ENCODE peak calls at places on chromosomes 1 and 21, in seven cellular contexts. One of them, this sample, is unnamed. For H3K27me3, the result is how much of the 10 kb centered on the place peaks cover.

GRCh38 chr21:25387665-25388064 is 219.6 kb downstream of the MRPL39 start:
- DNase-seq in sigmoid colon: no peak
- DNase-seq in A673: no peak
- DNase-seq in left ventricle myocardium inferior: no peak
- DNase-seq in mammary epithelial cell: no peak
- DNase-seq in small intestine: no peak
- DNase-seq in breast epithelium: no peak
- DNase-seq in this sample: no peak

GRCh38 chr1:174710868-174711845 is 263.4 kb downstream of the GPR52 start:
- DNase-seq in sigmoid colon: no peak
- DNase-seq in A673: no peak
- DNase-seq in left ventricle myocardium inferior: no peak
- DNase-seq in mammary epithelial cell: no peak
- DNase-seq in small intestine: no peak
- DNase-seq in breast epithelium: no peak
- DNase-seq in this sample: no peak

GRCh38 chr1:209751627-209752231 is 4.1 kb upstream of the TRAF3IP3 start:
- DNase-seq in sigmoid colon: no peak
- DNase-seq in A673: no peak
- DNase-seq in left ventricle myocardium inferior: no peak
- DNase-seq in mammary epithelial cell: no peak
- DNase-seq in small intestine: no peak
- DNase-seq in breast epithelium: no peak
- DNase-seq in this sample: no peak

GRCh38 chr1:221241592-221241991 is 362.3 kb downstream of the HLX start:
- DNase-seq in sigmoid colon: no peak
- DNase-seq in A673: no peak
- DNase-seq in left ventricle myocardium inferior: no peak
- DNase-seq in mammary epithelial cell: no peak
- DNase-seq in small intestine: no peak
- DNase-seq in breast epithelium: no peak
- DNase-seq in this sample: no peak

GRCh38 chr1:202010042-202011015 is at the start of gene ELF3:
- DNase-seq in sigmoid colon: no peak
- DNase-seq in A673: no peak
- DNase-seq in left ventricle myocardium inferior: no peak
- DNase-seq in mammary epithelial cell: peak
- DNase-seq in small intestine: peak
- DNase-seq in breast epithelium: peak
- DNase-seq in this sample: peak

GRCh38 chr1:234132799-234133198 is 228.3 kb downstream of the SLC35F3 start:
- DNase-seq in sigmoid colon: no peak
- DNase-seq in A673: no peak
- DNase-seq in left ventricle myocardium inferior: no peak
- DNase-seq in mammary epithelial cell: peak
- DNase-seq in small intestine: no peak
- DNase-seq in breast epithelium: no peak
- DNase-seq in this sample: no peak

GRCh38 chr21:37474342-37474741 is 107.8 kb downstream of the DYRK1A start:
- DNase-seq in sigmoid colon: no peak
- DNase-seq in A673: no peak
- DNase-seq in left ventricle myocardium inferior: no peak
- DNase-seq in mammary epithelial cell: no peak
- DNase-seq in small intestine: no peak
- DNase-seq in breast epithelium: no peak
- DNase-seq in this sample: no peak

GRCh38 chr1:167095368-167095767 is 1.5 kb downstream of the STYXL2 start:
- DNase-seq in sigmoid colon: no peak
- DNase-seq in A673: peak
- DNase-seq in left ventricle myocardium inferior: no peak
- DNase-seq in mammary epithelial cell: peak
- DNase-seq in small intestine: no peak
- DNase-seq in breast epithelium: peak
- DNase-seq in this sample: no peak

GRCh38 chr1:18539171-18539570 is 58.4 kb downstream of the KLHDC7A start:
- DNase-seq in sigmoid colon: no peak
- DNase-seq in A673: peak
- DNase-seq in left ventricle myocardium inferior: no peak
- DNase-seq in mammary epithelial cell: no peak
- DNase-seq in small intestine: no peak
- DNase-seq in breast epithelium: no peak
- DNase-seq in this sample: no peak

GRCh38 chr1:4595341-4596225 is 58.8 kb upstream of the AJAP1 start:
- DNase-seq in sigmoid colon: no peak
- DNase-seq in A673: no peak
- DNase-seq in left ventricle myocardium inferior: no peak
- DNase-seq in mammary epithelial cell: no peak
- DNase-seq in small intestine: no peak
- DNase-seq in breast epithelium: no peak
- DNase-seq in this sample: no peak

GRCh38 chr1:68051475-68051874 is 1.0 kb upstream of the DIRAS3 start:
- DNase-seq in sigmoid colon: no peak
- DNase-seq in A673: no peak
- DNase-seq in left ventricle myocardium inferior: peak
- DNase-seq in mammary epithelial cell: peak
- DNase-seq in small intestine: peak
- DNase-seq in breast epithelium: no peak
- DNase-seq in this sample: peak

GRCh38 chr21:36385233-36385908 is at the start of gene CHAF1B:
- DNase-seq in sigmoid colon: peak
- DNase-seq in A673: peak
- DNase-seq in left ventricle myocardium inferior: peak
- DNase-seq in mammary epithelial cell: peak
- DNase-seq in small intestine: peak
- DNase-seq in breast epithelium: peak
- DNase-seq in this sample: peak

GRCh38 chr1:43067856-43068751 is 104.0 kb downstream of the EBNA1BP2 start:
- DNase-seq in sigmoid colon: no peak
- DNase-seq in A673: peak
- DNase-seq in left ventricle myocardium inferior: no peak
- DNase-seq in mammary epithelial cell: no peak
- DNase-seq in small intestine: no peak
- DNase-seq in breast epithelium: no peak
- DNase-seq in this sample: peak

GRCh38 chr1:22142315-22143064 is 407 bp downstream of the WNT4 start:
- DNase-seq in sigmoid colon: no peak
- DNase-seq in A673: no peak
- DNase-seq in left ventricle myocardium inferior: no peak
- DNase-seq in mammary epithelial cell: peak
- DNase-seq in small intestine: no peak
- DNase-seq in breast epithelium: no peak
- DNase-seq in this sample: no peak

GRCh38 chr1:22143065-22143514 is at the start of gene WNT4:
- DNase-seq in sigmoid colon: no peak
- DNase-seq in A673: peak
- DNase-seq in left ventricle myocardium inferior: no peak
- DNase-seq in mammary epithelial cell: peak
- DNase-seq in small intestine: no peak
- DNase-seq in breast epithelium: no peak
- DNase-seq in this sample: peak

GRCh38 chr1:22141493-22141892 is 1.4 kb downstream of the WNT4 start:
- DNase-seq in sigmoid colon: no peak
- DNase-seq in A673: no peak
- DNase-seq in left ventricle myocardium inferior: no peak
- DNase-seq in mammary epithelial cell: no peak
- DNase-seq in small intestine: no peak
- DNase-seq in breast epithelium: no peak
- DNase-seq in this sample: no peak

GRCh38 chr1:22140681-22141080 is 2.2 kb downstream of the WNT4 start:
- DNase-seq in sigmoid colon: no peak
- DNase-seq in A673: no peak
- DNase-seq in left ventricle myocardium inferior: no peak
- DNase-seq in mammary epithelial cell: no peak
- DNase-seq in small intestine: no peak
- DNase-seq in breast epithelium: no peak
- DNase-seq in this sample: no peak

DNA sequence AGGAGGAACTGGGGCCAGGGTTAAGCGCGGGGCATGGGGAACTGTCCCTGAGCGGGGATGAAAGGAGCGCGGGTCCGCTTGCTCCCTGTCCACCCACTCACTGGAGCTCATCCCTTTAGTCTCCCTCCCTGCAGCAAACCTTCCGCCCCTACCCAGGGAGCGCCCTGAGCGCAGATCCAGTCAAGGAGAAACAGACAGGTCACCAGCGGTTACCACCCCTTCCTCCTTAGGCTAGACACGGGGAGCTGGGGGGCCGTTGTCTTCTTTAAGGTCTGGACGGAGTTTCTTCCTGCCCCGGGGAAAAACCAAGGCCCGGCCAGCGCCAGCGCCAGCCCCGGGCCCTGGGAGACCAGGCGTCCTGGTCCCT is 966 bp downstream of the WNT4 start:
- DNase-seq in sigmoid colon: no peak
- DNase-seq in A673: no peak
- DNase-seq in left ventricle myocardium inferior: no peak
- DNase-seq in mammary epithelial cell: no peak
- DNase-seq in small intestine: no peak
- DNase-seq in breast epithelium: no peak
- DNase-seq in this sample: no peak
- H3K27me3 ChIP-seq in sigmoid colon: under half
- H3K27me3 ChIP-seq in A673: under half
- H3K27me3 ChIP-seq in left ventricle myocardium inferior: half or more
- H3K27me3 ChIP-seq in mammary epithelial cell: under half
- H3K27me3 ChIP-seq in small intestine: under half
- H3K27me3 ChIP-seq in breast epithelium: under half
- H3K27me3 ChIP-seq in this sample: under half

GRCh38 chr1:38815903-38816627 is 43.5 kb downstream of the RRAGC start:
- DNase-seq in sigmoid colon: no peak
- DNase-seq in A673: no peak
- DNase-seq in left ventricle myocardium inferior: no peak
- DNase-seq in mammary epithelial cell: no peak
- DNase-seq in small intestine: no peak
- DNase-seq in breast epithelium: no peak
- DNase-seq in this sample: no peak
- H3K27me3 ChIP-seq in sigmoid colon: under half
- H3K27me3 ChIP-seq in A673: under half
- H3K27me3 ChIP-seq in left ventricle myocardium inferior: half or more
- H3K27me3 ChIP-seq in mammary epithelial cell: under half
- H3K27me3 ChIP-seq in small intestine: under half
- H3K27me3 ChIP-seq in breast epithelium: under half
- H3K27me3 ChIP-seq in this sample: under half

DNA sequence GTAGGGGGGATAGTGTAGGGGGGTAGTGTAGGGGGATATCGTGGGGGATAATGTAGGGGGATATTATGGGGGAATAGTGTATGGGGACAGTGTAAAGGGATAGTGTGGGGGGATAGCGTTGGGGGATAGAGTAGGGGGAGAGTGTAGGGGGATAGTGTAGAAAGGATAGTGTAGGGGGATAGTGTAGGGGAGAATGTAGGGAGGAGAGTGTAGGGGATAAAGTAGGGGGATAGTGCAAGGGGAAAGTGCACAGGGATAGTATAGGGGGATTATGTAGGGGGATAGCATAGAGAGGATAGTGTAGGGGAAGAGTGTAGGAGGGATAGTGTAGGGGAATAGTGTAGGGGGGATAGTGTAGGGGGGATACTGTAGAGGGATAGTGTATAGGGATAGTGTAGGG is 12.3 kb upstream of the ARF1 start:
- DNase-seq in sigmoid colon: no peak
- DNase-seq in A673: no peak
- DNase-seq in left ventricle myocardium inferior: no peak
- DNase-seq in mammary epithelial cell: no peak
- DNase-seq in small intestine: no peak
- DNase-seq in breast epithelium: no peak
- DNase-seq in this sample: no peak
- H3K27me3 ChIP-seq in sigmoid colon: under half
- H3K27me3 ChIP-seq in A673: under half
- H3K27me3 ChIP-seq in left ventricle myocardium inferior: half or more
- H3K27me3 ChIP-seq in mammary epithelial cell: under half
- H3K27me3 ChIP-seq in small intestine: under half
- H3K27me3 ChIP-seq in breast epithelium: under half
- H3K27me3 ChIP-seq in this sample: under half

GRCh38 chr1:11690669-11691301 is 725 bp upstream of the DRAXIN start:
- DNase-seq in sigmoid colon: no peak
- DNase-seq in A673: no peak
- DNase-seq in left ventricle myocardium inferior: no peak
- DNase-seq in mammary epithelial cell: no peak
- DNase-seq in small intestine: no peak
- DNase-seq in breast epithelium: no peak
- DNase-seq in this sample: no peak

GRCh38 chr1:11692899-11693590 is 1.5 kb downstream of the DRAXIN start:
- DNase-seq in sigmoid colon: no peak
- DNase-seq in A673: peak
- DNase-seq in left ventricle myocardium inferior: no peak
- DNase-seq in mammary epithelial cell: peak
- DNase-seq in small intestine: peak
- DNase-seq in breast epithelium: no peak
- DNase-seq in this sample: no peak

GRCh38 chr1:11691302-11691914 is at the start of gene DRAXIN:
- DNase-seq in sigmoid colon: no peak
- DNase-seq in A673: peak
- DNase-seq in left ventricle myocardium inferior: no peak
- DNase-seq in mammary epithelial cell: peak
- DNase-seq in small intestine: no peak
- DNase-seq in breast epithelium: no peak
- DNase-seq in this sample: no peak

GRCh38 chr1:11691928-11692711 is 610 bp downstream of the DRAXIN start:
- DNase-seq in sigmoid colon: no peak
- DNase-seq in A673: no peak
- DNase-seq in left ventricle myocardium inferior: no peak
- DNase-seq in mammary epithelial cell: no peak
- DNase-seq in small intestine: no peak
- DNase-seq in breast epithelium: no peak
- DNase-seq in this sample: no peak

DNA sequence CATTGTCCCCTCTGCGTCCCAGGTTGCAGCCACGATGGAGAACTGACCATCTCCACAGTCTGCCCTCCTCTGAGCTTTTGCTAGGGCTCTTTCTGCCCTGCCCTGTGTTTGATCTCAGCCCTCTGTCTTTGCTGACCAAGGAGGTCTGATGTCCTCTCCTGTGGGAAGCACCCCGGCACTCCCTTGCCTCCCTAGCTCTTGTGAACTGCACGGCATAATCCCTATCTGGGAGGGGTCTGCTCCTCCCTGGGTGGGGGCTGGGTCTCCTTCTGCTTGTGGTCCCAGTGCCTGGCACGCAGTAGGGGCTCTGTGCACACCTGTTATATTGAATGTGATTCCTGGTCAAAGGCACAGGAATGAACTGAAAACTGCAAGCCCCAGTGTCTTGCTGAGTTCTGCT is 2.4 kb downstream of the DRAXIN start:
- DNase-seq in sigmoid colon: no peak
- DNase-seq in A673: no peak
- DNase-seq in left ventricle myocardium inferior: no peak
- DNase-seq in mammary epithelial cell: no peak
- DNase-seq in small intestine: no peak
- DNase-seq in breast epithelium: no peak
- DNase-seq in this sample: no peak
- H3K27me3 ChIP-seq in sigmoid colon: under half
- H3K27me3 ChIP-seq in A673: under half
- H3K27me3 ChIP-seq in left ventricle myocardium inferior: half or more
- H3K27me3 ChIP-seq in mammary epithelial cell: under half
- H3K27me3 ChIP-seq in small intestine: under half
- H3K27me3 ChIP-seq in breast epithelium: under half
- H3K27me3 ChIP-seq in this sample: under half

GRCh38 chr21:42298657-42299056 is 16.6 kb downstream of the TFF3 start:
- DNase-seq in sigmoid colon: no peak
- DNase-seq in A673: no peak
- DNase-seq in left ventricle myocardium inferior: no peak
- DNase-seq in mammary epithelial cell: no peak
- DNase-seq in small intestine: no peak
- DNase-seq in breast epithelium: no peak
- DNase-seq in this sample: no peak
- H3K27me3 ChIP-seq in sigmoid colon: under half
- H3K27me3 ChIP-seq in A673: under half
- H3K27me3 ChIP-seq in left ventricle myocardium inferior: under half
- H3K27me3 ChIP-seq in mammary epithelial cell: under half
- H3K27me3 ChIP-seq in small intestine: under half
- H3K27me3 ChIP-seq in breast epithelium: under half
- H3K27me3 ChIP-seq in this sample: under half